ENCODE peak calls at places on chromosomes 2 and 18, in four cellular contexts. J is psoas muscle, X is esophagus squamous epithelium, A is Panc1. R is an unnamed sample.

GRCh38 chr2:98457045-98457696 is 12.5 kb downstream of the INPP4A start:
- DNase-seq in J (no peak), X (no peak), A (peak), R (no peak)

GRCh38 chr2:232655392-232655791 is 22.0 kb downstream of the EFHD1 start:
- DNase-seq in J (no peak), X (no peak), A (no peak), R (no peak)

GRCh38 chr18:22550366-22550765 is 132.7 kb upstream of the CTAGE1 start:
- DNase-seq in J (no peak), X (no peak), A (no peak), R (no peak)

GRCh38 chr2:121567957-121568409 is 37.3 kb downstream of the RNU4ATAC start:
- DNase-seq in J (no peak), X (no peak), A (no peak), R (no peak)

GRCh38 chr2:10211822-10212438 is 89.4 kb downstream of the RRM2 start:
- DNase-seq in J (no peak), X (no peak), A (no peak), R (no peak)

GRCh38 chr2:151928380-151928779 is 100.2 kb upstream of the ARL5A start:
- DNase-seq in J (no peak), X (no peak), A (no peak), R (no peak)

GRCh38 chr2:145753209-145753608 is 1233.3 kb upstream of the ZEB2 start:
- DNase-seq in J (no peak), X (no peak), A (no peak), R (no peak)

GRCh38 chr2:236205867-236206645 is 37.9 kb upstream of the GBX2 start:
- DNase-seq in J (no peak), X (no peak), A (no peak), R (no peak)

GRCh38 chr2:120566331-120567035 is 169.2 kb upstream of the GLI2 start:
- DNase-seq in J (peak), X (no peak), A (no peak), R (no peak)

GRCh38 chr2:191983186-191983585 is 136.3 kb upstream of the CAVIN2 start:
- DNase-seq in J (no peak), X (no peak), A (no peak), R (no peak)

GRCh38 chr2:239175181-239175580 is 225.6 kb downstream of the HDAC4 start:
- DNase-seq in J (no peak), X (no peak), A (no peak), R (no peak)

GRCh38 chr2:75608684-75609333 is 37.8 kb upstream of the MRPL19 start:
- DNase-seq in J (peak), X (no peak), A (peak), R (no peak)

GRCh38 chr18:36354989-36355388 is 57.5 kb downstream of the FHOD3 start:
- DNase-seq in J (peak), X (no peak), A (no peak), R (no peak)

GRCh38 chr2:231319867-231320266 is 75.6 kb upstream of the B3GNT7 start:
- DNase-seq in J (no peak), X (no peak), A (no peak), R (no peak)

GRCh38 chr2:168060956-168061750 is 186.2 kb downstream of the STK39 start:
- DNase-seq in J (no peak), X (no peak), A (no peak), R (no peak)

GRCh38 chr18:46623541-46623940 is 33.5 kb downstream of the LOXHD1 start:
- DNase-seq in J (no peak), X (no peak), A (no peak), R (no peak)

GRCh38 chr2:170155022-170155722 is 22.8 kb upstream of the MYO3B start:
- DNase-seq in J (no peak), X (no peak), A (no peak), R (no peak)

GRCh38 chr2:152335851-152336102 is 803 bp downstream of the FMNL2 start:
- DNase-seq in J (no peak), X (no peak), A (no peak), R (no peak)

GRCh38 chr18:23237524-23238151 is 102.4 kb downstream of the CABLES1 start:
- DNase-seq in J (peak), X (no peak), A (no peak), R (no peak)

GRCh38 chr18:54119524-54120019 is 104.9 kb downstream of the MBD2 start:
- DNase-seq in J (no peak), X (no peak), A (peak), R (no peak)
- H3K27ac ChIP-seq in J (no peak), X (no peak), A (no peak), R (no peak)

GRCh38 chr2:11375689-11376027 is 31.2 kb upstream of the ROCK2 start:
- DNase-seq in J (no peak), X (no peak), A (no peak), R (no peak)
- H3K27ac ChIP-seq in J (peak), X (peak), A (no peak), R (no peak)

GRCh38 chr2:119260636-119261497 is 37.2 kb downstream of the STEAP3 start:
- DNase-seq in J (no peak), X (no peak), A (no peak), R (no peak)
- H3K27ac ChIP-seq in J (no peak), X (no peak), A (no peak), R (no peak)

DNA sequence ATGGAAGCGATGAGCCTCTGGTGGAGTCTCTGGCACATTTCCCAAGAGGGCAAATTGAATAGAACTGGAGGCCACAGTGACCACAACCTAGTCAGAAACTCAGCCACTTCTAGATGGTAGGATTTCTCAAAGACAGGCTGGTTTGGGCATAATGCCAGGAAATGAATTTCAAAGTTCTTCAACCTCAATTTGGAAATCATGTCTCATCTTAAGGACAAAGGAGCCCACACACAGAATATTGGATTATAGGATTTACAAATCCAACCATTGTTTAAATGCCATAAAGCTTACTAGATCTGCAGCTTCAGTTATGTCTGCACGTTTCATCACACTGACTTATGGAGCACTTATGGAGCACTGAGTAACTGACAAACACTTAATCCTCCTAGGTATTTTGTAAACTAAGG is 132.1 kb downstream of the COL6A3 start:
- DNase-seq in J (no peak), X (no peak), A (no peak), R (no peak)
- H3K27ac ChIP-seq in J (no peak), X (peak), A (peak), R (no peak)

GRCh38 chr2:224885836-224886547 is 156.3 kb downstream of the DOCK10 start:
- DNase-seq in J (no peak), X (no peak), A (no peak), R (peak)
- H3K27ac ChIP-seq in J (no peak), X (no peak), A (no peak), R (peak)

DNA sequence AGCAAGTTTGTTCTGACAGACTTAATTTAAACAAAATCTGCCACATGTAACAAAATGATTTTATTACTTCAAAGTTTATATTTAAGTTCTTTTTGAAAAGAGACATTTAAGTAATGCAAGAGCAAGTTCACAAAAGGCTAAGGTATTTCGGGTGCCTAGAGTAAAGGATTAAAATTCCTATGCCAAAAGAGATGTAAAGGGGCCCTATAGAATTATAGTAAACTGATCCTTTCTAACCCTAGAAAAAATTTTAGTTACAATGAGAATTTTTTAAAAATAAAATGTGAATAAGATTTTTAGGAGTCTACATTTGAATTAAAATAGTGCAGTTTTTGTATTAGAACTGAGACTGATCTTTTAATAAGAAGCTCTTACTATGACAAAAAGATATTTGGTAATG is 147.1 kb downstream of the PLEKHA3 start:
- DNase-seq in J (no peak), X (no peak), A (no peak), R (no peak)
- H3K27ac ChIP-seq in J (peak), X (no peak), A (no peak), R (no peak)

GRCh38 chr2:88857274-88857741 is 165.8 kb downstream of the RPIA start:
- DNase-seq in J (no peak), X (no peak), A (no peak), R (no peak)
- H3K27ac ChIP-seq in J (no peak), X (no peak), A (no peak), R (no peak)

R was measured in keratinocyte.